ENCODE peak calls at places on chromosome X, in five cellular contexts. O is iPS DF 19.7, S is LHCN-M2, V is ELR, D is mesendoderm. A is an unnamed sample.

GRCh38 chrX:152988536-152989291 is 5.2 kb downstream of the PNMA5 start:
- DNase-seq in O (no peak), S (no peak), V (no peak), D (no peak), A (no peak)

GRCh38 chrX:133390647-133391046 is 24.6 kb downstream of the GPC4 start:
- DNase-seq in O (no peak), S (no peak), V (no peak), D (no peak), A (no peak)

GRCh38 chrX:155068165-155068564 is 2.8 kb downstream of the CMC4 start:
- DNase-seq in O (no peak), S (peak), V (peak), D (no peak), A (peak)

GRCh38 chrX:9728271-9728670 is 37.4 kb downstream of the GPR143 start:
- DNase-seq in O (no peak), S (no peak), V (no peak), D (no peak), A (no peak)

GRCh38 chrX:15336023-15336413 is 695 bp upstream of the PIGA start:
- DNase-seq in O (no peak), S (peak), V (peak), D (peak), A (peak)

GRCh38 chrX:19839770-19840254 is 47.6 kb downstream of the SH3KBP1 start:
- DNase-seq in O (no peak), S (no peak), V (peak), D (no peak), A (no peak)

GRCh38 chrX:52979568-52979967 is 21.2 kb upstream of the FAM156A start:
- DNase-seq in O (no peak), S (peak), V (no peak), D (no peak), A (no peak)

GRCh38 chrX:9940397-9940796 is 26.8 kb upstream of the CLDN34 start:
- DNase-seq in O (no peak), S (peak), V (peak), D (no peak), A (peak)

GRCh38 chrX:53126377-53126776 is 32.4 kb downstream of the KANTR start:
- DNase-seq in O (no peak), S (no peak), V (no peak), D (no peak), A (no peak)

GRCh38 chrX:33339219-33339618 is 127.9 kb upstream of the DMD start:
- DNase-seq in O (no peak), S (peak), V (no peak), D (peak), A (no peak)

GRCh38 chrX:82466994-82467393 is 1041.1 kb upstream of the POU3F4 start:
- DNase-seq in O (no peak), S (no peak), V (no peak), D (no peak), A (no peak)

GRCh38 chrX:68912113-68912980 is 83.5 kb downstream of the EFNB1 start:
- DNase-seq in O (no peak), S (no peak), V (no peak), D (peak), A (no peak)

GRCh38 chrX:152480269-152481212 is 29.4 kb upstream of the GABRA3 start:
- DNase-seq in O (no peak), S (no peak), V (no peak), D (peak), A (no peak)

GRCh38 chrX:40243699-40244098 is 145.9 kb upstream of the BCOR start:
- DNase-seq in O (no peak), S (no peak), V (no peak), D (no peak), A (no peak)